ENCODE peak calls at places on chromosomes 3 and 15, in ten cellular contexts. M, N, A, R, O, J, Q, V, P and G are unnamed samples.

GRCh38 chr3:134809412-134810051 is 14.5 kb downstream of the EPHB1 start:
- DNase-seq in P (no peak), R (no peak), A (no peak), M (no peak), O (no peak), Q (no peak), N (no peak), V (no peak), J (no peak), G (peak)

GRCh38 chr3:146953523-146954125 is 348.5 kb upstream of the PLSCR5 start:
- DNase-seq in R (no peak), O (no peak), N (no peak), V (no peak), A (no peak), P (no peak), Q (peak), J (no peak), M (no peak), G (no peak)

GRCh38 chr15:78944669-78945407 is at the start of gene CTSH:
- DNase-seq in J (peak), R (peak), V (peak), N (peak), Q (peak), O (peak), P (peak), A (peak), M (peak), G (no peak)

GRCh38 chr3:132283440-132283839 is 33.8 kb upstream of the ACP3 start:
- DNase-seq in O (no peak), J (no peak), P (no peak), R (no peak), A (no peak), V (peak), Q (no peak), M (no peak), N (no peak), G (peak)

GRCh38 chr3:119219069-119219468 is 21.6 kb downstream of the B4GALT4 start:
- DNase-seq in N (no peak), P (no peak), M (no peak), J (no peak), O (no peak), A (no peak), R (no peak), Q (no peak), V (no peak), G (no peak)

GRCh38 chr3:4398906-4399305 is 68.2 kb downstream of the SUMF1 start:
- DNase-seq in J (no peak), N (no peak), V (no peak), A (no peak), R (no peak), O (no peak), Q (no peak), P (no peak), M (no peak), G (no peak)

GRCh38 chr3:170740726-170741591 is 129.0 kb downstream of the RPL22L1 start:
- DNase-seq in M (no peak), Q (peak), P (peak), R (peak), A (no peak), N (no peak), O (peak), J (peak), V (no peak), G (peak)

GRCh38 chr15:74752486-74753395 is 4.1 kb downstream of the CYP1A2 start:
- DNase-seq in N (no peak), P (no peak), R (no peak), J (no peak), A (no peak), V (no peak), M (no peak), Q (peak), O (peak), G (no peak)

GRCh38 chr3:11555823-11556222 is 87.9 kb downstream of the VGLL4 start:
- DNase-seq in O (peak), A (no peak), R (no peak), P (peak), Q (no peak), J (no peak), V (no peak), M (no peak), N (no peak), G (no peak)

GRCh38 chr15:63948436-63948835 is 97.8 kb downstream of the DAPK2 start:
- DNase-seq in A (no peak), P (no peak), M (no peak), J (no peak), N (no peak), Q (no peak), O (no peak), R (no peak), V (no peak), G (peak)

GRCh38 chr3:61718565-61718964 is 157.2 kb downstream of the PTPRG start:
- DNase-seq in R (no peak), P (no peak), A (no peak), M (no peak), V (no peak), Q (no peak), O (peak), J (no peak), N (no peak), G (no peak)

GRCh38 chr3:110521019-110521418 is 550.6 kb upstream of the NECTIN3 start:
- DNase-seq in P (no peak), A (peak), Q (peak), M (no peak), V (no peak), J (no peak), N (no peak), O (no peak), R (no peak), G (no peak)

GRCh38 chr3:157232146-157232545 is 72.2 kb upstream of the CCNL1 start:
- DNase-seq in R (no peak), M (no peak), Q (no peak), O (no peak), J (no peak), V (no peak), A (no peak), P (no peak), N (no peak), G (no peak)

GRCh38 chr3:34725774-34726173 is 913.6 kb upstream of the ARPP21 start:
- DNase-seq in P (no peak), A (no peak), O (no peak), Q (no peak), R (no peak), V (no peak), M (no peak), J (no peak), N (no peak), G (no peak)

GRCh38 chr15:51162865-51163762 is 68.4 kb upstream of the TNFAIP8L3 start:
- DNase-seq in J (peak), R (peak), P (no peak), A (peak), O (peak), N (peak), Q (peak), M (peak), V (peak), G (peak)

GRCh38 chr3:106720510-106720909 is 656.7 kb upstream of the CCDC54 start:
- DNase-seq in V (no peak), N (no peak), J (no peak), O (no peak), M (no peak), Q (no peak), A (no peak), R (no peak), P (no peak), G (no peak)

GRCh38 chr15:92907229-92907628 is 7.1 kb downstream of the CHD2 start:
- DNase-seq in R (peak), P (no peak), A (peak), N (no peak), V (no peak), Q (no peak), O (no peak), M (no peak), J (no peak), G (no peak)

GRCh38 chr3:71998995-71999673 is 214.2 kb upstream of the PROK2 start:
- DNase-seq in Q (peak), A (no peak), V (no peak), M (no peak), N (no peak), P (no peak), R (no peak), O (no peak), J (no peak), G (no peak)

GRCh38 chr15:73923488-73924164 is 2.6 kb upstream of the LOXL1 start:
- DNase-seq in V (no peak), P (no peak), Q (no peak), M (no peak), A (no peak), O (no peak), N (no peak), J (no peak), R (no peak), G (no peak)

GRCh38 chr15:52436971-52437370 is 91.7 kb downstream of the MYO5A start:
- DNase-seq in Q (peak), M (no peak), A (no peak), V (no peak), J (no peak), R (no peak), O (no peak), N (no peak), P (no peak), G (no peak)

GRCh38 chr15:80492874-80493273 is 88.7 kb downstream of the ARNT2 start:
- DNase-seq in V (no peak), Q (no peak), R (no peak), P (no peak), J (no peak), M (no peak), N (no peak), A (no peak), O (no peak), G (peak)
- TF ChIP-seq POLR2A in V (no peak), Q (no peak), R (no peak), P (no peak), J (no peak), M (no peak), N (no peak), A (no peak), O (no peak), G (no peak)

GRCh38 chr3:126737527-126737926 is 33.5 kb downstream of the CHCHD6 start:
- DNase-seq in V (no peak), R (no peak), Q (no peak), P (no peak), N (no peak), O (no peak), A (no peak), M (no peak), J (no peak), G (no peak)
- TF ChIP-seq CTCF in V (peak), R (no peak), Q (no peak), P (no peak), N (no peak), O (no peak), A (no peak), M (no peak), J (no peak), G (no peak)

GRCh38 chr3:141860086-141860669 is 16.3 kb upstream of the ATP1B3 start:
- DNase-seq in P (no peak), J (no peak), N (no peak), V (no peak), O (no peak), M (no peak), Q (no peak), A (peak), R (no peak), G (no peak)

GRCh38 chr3:141862279-141862816 is 14.1 kb upstream of the ATP1B3 start:
- DNase-seq in O (no peak), A (no peak), R (no peak), N (no peak), V (no peak), Q (no peak), J (no peak), M (no peak), P (no peak), G (no peak)

GRCh38 chr3:141859651-141860050 is 16.8 kb upstream of the ATP1B3 start:
- DNase-seq in A (no peak), M (no peak), N (no peak), J (no peak), R (no peak), Q (no peak), O (no peak), P (no peak), V (no peak), G (no peak)

GRCh38 chr3:141863497-141863896 is 12.9 kb upstream of the ATP1B3 start:
- DNase-seq in Q (no peak), O (no peak), P (no peak), M (no peak), R (no peak), V (peak), J (no peak), A (peak), N (no peak), G (no peak)

GRCh38 chr3:141860766-141861513 is 15.5 kb upstream of the ATP1B3 start:
- DNase-seq in N (no peak), A (peak), R (no peak), J (no peak), P (no peak), O (no peak), Q (no peak), M (no peak), V (no peak), G (no peak)
- TF ChIP-seq POLR2A in N (no peak), A (no peak), R (no peak), J (no peak), P (no peak), O (no peak), Q (no peak), M (no peak), V (no peak), G (no peak)

DNA sequence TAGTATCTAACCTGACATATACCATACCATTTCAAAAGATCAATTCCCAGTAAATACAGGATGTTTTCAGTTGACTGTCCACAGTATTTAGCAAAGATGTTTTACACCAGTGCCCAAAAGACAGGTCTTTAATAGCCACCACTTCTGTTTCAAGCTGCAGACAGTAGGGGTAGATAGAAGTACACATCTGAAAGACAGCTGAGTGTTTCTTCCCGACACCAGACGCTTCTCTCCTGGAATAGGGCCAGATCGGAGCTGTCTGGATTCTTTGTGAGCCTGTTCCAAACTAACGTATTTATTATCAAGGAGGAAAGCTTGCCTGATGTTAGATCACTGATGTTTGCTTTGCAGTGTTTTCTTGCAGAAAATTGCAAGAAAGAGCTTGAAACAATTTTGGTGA is 136.1 kb upstream of the RBMS3 start:
- DNase-seq in P (no peak), V (no peak), R (peak), Q (peak), J (peak), O (no peak), A (peak), N (no peak), M (no peak), G (no peak)
- TF ChIP-seq CTCF in P (no peak), V (no peak), R (no peak), Q (peak), J (no peak), O (no peak), A (no peak), N (no peak), M (no peak), G (no peak)

GRCh38 chr3:124034016-124034808 is 42.3 kb upstream of the ROPN1 start:
- DNase-seq in Q (no peak), V (no peak), O (peak), J (peak), A (peak), R (no peak), M (peak), P (no peak), N (no peak), G (no peak)
- TF ChIP-seq POLR2A in Q (no peak), V (no peak), O (no peak), J (no peak), A (no peak), R (no peak), M (no peak), P (no peak), N (no peak), G (no peak)

DNA sequence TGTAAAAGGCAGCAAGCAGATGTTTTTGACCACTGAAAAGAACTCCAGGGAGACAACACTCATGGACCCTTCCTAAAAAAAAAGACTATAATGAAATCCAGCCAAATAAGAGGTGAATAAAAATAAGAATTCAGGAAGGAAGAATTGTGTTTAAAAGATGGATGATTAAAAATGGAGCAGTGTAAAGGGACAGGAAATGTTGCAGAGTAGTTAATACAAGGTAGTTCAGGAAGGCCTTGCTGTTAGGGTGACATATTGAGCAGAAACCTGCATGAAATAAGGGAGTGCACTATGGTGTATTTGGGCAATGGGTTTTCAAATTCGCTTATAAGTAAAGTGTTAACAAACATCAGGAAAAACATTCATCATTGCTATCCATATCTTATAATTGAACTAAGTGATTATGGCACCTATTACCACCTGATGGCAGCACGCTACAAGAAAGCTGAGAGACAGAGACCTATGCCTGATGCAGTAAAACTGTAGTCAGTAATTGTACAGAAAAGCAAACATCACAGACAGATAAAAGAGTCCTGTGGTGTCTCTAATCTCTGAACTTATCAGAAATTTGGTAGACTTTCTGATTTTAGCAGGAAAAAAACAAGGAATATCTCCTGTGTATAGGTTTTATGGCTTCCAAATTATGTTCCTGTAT is 5.8 kb upstream of the DBR1 start:
- DNase-seq in P (no peak), R (peak), N (no peak), Q (peak), A (peak), M (peak), O (no peak), V (peak), J (no peak), G (no peak)
- TF ChIP-seq CTCF in P (no peak), R (peak), N (peak), Q (peak), A (peak), M (no peak), O (no peak), V (peak), J (no peak), G (no peak)